ENCODE peak calls at places on chromosomes 4 and X, in seven cellular contexts. O, G, N, Q, E, D and S are unnamed samples.

GRCh38 chr4:42331040-42331439 is 66.2 kb upstream of the SHISA3 start:
- DNase-seq in E (no peak), G (no peak), N (no peak), D (no peak), Q (no peak), O (no peak), S (no peak)

GRCh38 chr4:182488886-182489285 is 245.7 kb downstream of the TENM3 start:
- DNase-seq in E (no peak), Q (no peak), G (no peak), O (no peak), D (no peak), N (peak; percentile 37), S (no peak)

GRCh38 chrX:20265726-20266681 is 705 bp downstream of the RPS6KA3 start:
- DNase-seq in E (peak; percentile 74), D (no peak), G (no peak), O (peak; percentile 14), Q (no peak), N (peak; percentile 40), S (no peak)

GRCh38 chr4:111400736-111401135 is 744.5 kb upstream of the FAM241A start:
- DNase-seq in N (peak; percentile 41), D (peak; percentile 37), Q (peak; percentile 32), E (no peak), O (no peak), G (no peak), S (no peak)

GRCh38 chr4:3387154-3387942 is 54.4 kb upstream of the HGFAC start:
- DNase-seq in D (no peak), E (no peak), G (no peak), N (no peak), O (no peak), Q (no peak), S (no peak)

GRCh38 chr4:156638332-156638731 is 333.3 kb downstream of the PDGFC start:
- DNase-seq in O (no peak), D (no peak), G (no peak), Q (peak; percentile 58), N (no peak), E (no peak), S (no peak)

GRCh38 chr4:187782425-187782824 is 213.1 kb upstream of the ZFP42 start:
- DNase-seq in N (no peak), D (no peak), E (no peak), O (no peak), G (no peak), Q (no peak), S (no peak)

GRCh38 chrX:70331161-70331560 is 41.3 kb downstream of the KIF4A start:
- DNase-seq in Q (no peak), E (no peak), O (no peak), G (no peak), D (no peak), N (no peak), S (no peak)

GRCh38 chr4:47642985-47643745 is 158.1 kb downstream of the ATP10D start:
- DNase-seq in O (no peak), D (peak; percentile 10), Q (peak; percentile 54), N (no peak), E (no peak), G (no peak), S (no peak)

GRCh38 chr4:143337600-143338287 is 1.1 kb downstream of the GAB1 start:
- DNase-seq in N (no peak), O (no peak), E (peak; percentile 63), D (no peak), G (no peak), Q (peak; percentile 42), S (peak; percentile 13)

GRCh38 chr4:170872794-170873193 is 783.0 kb upstream of the AADAT start:
- DNase-seq in E (no peak), G (no peak), O (no peak), N (no peak), Q (no peak), D (no peak), S (no peak)

GRCh38 chrX:109840585-109840984 is 107.5 kb upstream of the ACSL4 start:
- DNase-seq in E (peak; percentile 52), D (peak; percentile 80), O (no peak), Q (peak; percentile 84), N (no peak), G (no peak), S (no peak)

GRCh38 chr4:1080961-1081688 is 32.2 kb downstream of the RNF212 start:
- DNase-seq in N (no peak), E (no peak), O (no peak), G (no peak), D (no peak), Q (peak; percentile 18), S (no peak)

GRCh38 chr4:169460081-169460480 is 152.3 kb downstream of the NEK1 start:
- DNase-seq in O (no peak), G (no peak), E (no peak), N (no peak), D (no peak), Q (no peak), S (no peak)

GRCh38 chr4:100189820-100190642 is at the start of gene DDIT4L:
- DNase-seq in Q (peak; percentile 57), O (no peak), G (no peak), N (no peak), D (no peak), E (peak; percentile 67), S (no peak)

GRCh38 chr4:114717432-114717831 is 118.8 kb downstream of the UGT8 start:
- DNase-seq in Q (no peak), D (no peak), E (no peak), O (no peak), N (no peak), G (no peak), S (no peak)

GRCh38 chr4:48079972-48080391 is 54.1 kb downstream of the TXK start:
- DNase-seq in Q (no peak), N (no peak), G (no peak), O (no peak), D (no peak), E (no peak), S (no peak)

GRCh38 chr4:123896446-123897071 is 500.0 kb downstream of the SPRY1 start:
- DNase-seq in N (no peak), G (no peak), O (no peak), Q (peak; percentile 13), E (no peak), D (no peak), S (no peak)

GRCh38 chr4:54322817-54323417 is 93.8 kb downstream of the PDGFRA start:
- DNase-seq in Q (peak; percentile 81), E (peak; percentile 86), D (peak; percentile 10), O (peak; percentile 8), G (no peak), N (peak; percentile 54), S (peak; percentile 62)

GRCh38 chr4:3285558-3286334 is 7.1 kb upstream of the RGS12 start:
- DNase-seq in N (no peak), D (peak; percentile 49), O (no peak), G (no peak), Q (peak; percentile 83), E (no peak), S (no peak)

GRCh38 chrX:66110112-66110511 is 53.9 kb upstream of the HEPH start:
- DNase-seq in O (no peak), E (no peak), G (no peak), D (peak; percentile 0), N (no peak), Q (peak; percentile 16), S (no peak)

GRCh38 chrX:69161371-69161770 is 3.9 kb downstream of the PJA1 start:
- DNase-seq in N (no peak), E (no peak), D (no peak), Q (no peak), O (no peak), G (no peak), S (no peak)

GRCh38 chr4:82599336-82599735 is 37.5 kb upstream of the TMEM150C start:
- DNase-seq in O (no peak), Q (no peak), E (no peak), D (no peak), G (no peak), N (peak; percentile 59), S (peak; percentile 44)

GRCh38 chr4:98510757-98511517 is 147.5 kb downstream of the TSPAN5 start:
- DNase-seq in E (peak; percentile 81), N (no peak), O (no peak), G (no peak), Q (peak; percentile 66), D (peak; percentile 93), S (no peak)

GRCh38 chrX:140765043-140765784 is 55.7 kb downstream of the LINC00632 start:
- DNase-seq in O (no peak), E (peak; percentile 49), Q (peak; percentile 7), N (no peak), D (no peak), G (no peak), S (no peak)